ENCODE peak calls at places on chromosomes 6 and 20, in eight cellular contexts. K is fibroblast of lung, C is cardiac fibroblast, T is body of pancreas, Q is lung, A is colonic mucosa, D is keratinocyte, H is H7. E is an unnamed sample.
A peak's percentile ranks its signal among the peaks of the same experiment; 100 is the strongest.

GRCh38 chr20:64232794-64233193 is 22.8 kb upstream of the PCMTD2 start:
- DNase-seq in T (peak; percentile 34), C (no peak), D (no peak), K (no peak), A (no peak), H (no peak), Q (no peak), E (no peak)

GRCh38 chr20:32329817-32330554 is 28.1 kb upstream of the ASXL1 start:
- DNase-seq in D (no peak), T (peak; percentile 38), H (no peak), Q (no peak), C (no peak), A (no peak), K (no peak), E (no peak)

GRCh38 chr20:38032585-38033329 is 499 bp downstream of the TTI1 start:
- DNase-seq in H (no peak), A (peak; percentile 23), C (peak; percentile 18), T (peak; percentile 23), D (no peak), Q (no peak), K (no peak), E (no peak)

GRCh38 chr6:158031191-158031444 is 49.5 kb downstream of the SYNJ2 start:
- DNase-seq in K (no peak), A (no peak), H (peak; percentile 43), C (no peak), Q (no peak), T (no peak), D (no peak), E (no peak)

GRCh38 chr6:44201200-44201599 is 15.5 kb upstream of the MYMX start:
- DNase-seq in H (no peak), Q (no peak), D (no peak), K (no peak), A (peak; percentile 82), T (peak; percentile 70), C (no peak), E (no peak)

GRCh38 chr6:158648682-158649131 is 1.1 kb upstream of the SYTL3 start:
- DNase-seq in Q (no peak), A (no peak), D (peak; percentile 46), K (peak; percentile 93), H (no peak), T (no peak), C (peak; percentile 96), E (no peak)

GRCh38 chr6:30167101-30167500 is 3.8 kb downstream of the TRIM15 start:
- DNase-seq in K (no peak), T (no peak), A (no peak), D (no peak), C (no peak), Q (no peak), H (no peak), E (no peak)

GRCh38 chr6:128521302-128521632 is 868 bp upstream of the PTPRK start:
- DNase-seq in T (no peak), A (no peak), H (no peak), Q (no peak), C (peak; percentile 76), D (no peak), K (peak; percentile 69), E (no peak)

GRCh38 chr6:169254456-169255316 is 1.0 kb upstream of the THBS2 start:
- DNase-seq in H (peak; percentile 64), T (no peak), A (no peak), K (no peak), Q (no peak), C (no peak), D (no peak), E (no peak)

GRCh38 chr6:140932909-140933308 is 1199.8 kb upstream of the GJE1 start:
- DNase-seq in Q (no peak), A (no peak), D (no peak), H (no peak), T (no peak), C (no peak), K (no peak), E (no peak)

GRCh38 chr6:134537146-134537555 is 219.2 kb upstream of the SGK1 start:
- DNase-seq in A (no peak), H (no peak), Q (no peak), T (no peak), C (peak; percentile 94), K (peak; percentile 73), D (peak; percentile 97), E (peak; percentile 73)

GRCh38 chr6:132978685-132979084 is 164.3 kb downstream of the RPS12 start:
- DNase-seq in K (no peak), A (no peak), T (no peak), H (no peak), C (no peak), Q (no peak), D (no peak), E (no peak)

GRCh38 chr6:134835998-134836397 is 113.9 kb downstream of the ALDH8A1 start:
- DNase-seq in C (peak; percentile 7), T (no peak), Q (no peak), D (no peak), H (no peak), K (no peak), A (no peak), E (no peak)

GRCh38 chr6:31548423-31548873 is 1.0 kb downstream of the NFKBIL1 start:
- DNase-seq in H (no peak), C (no peak), K (no peak), T (no peak), Q (no peak), D (no peak), A (no peak), E (no peak)

DNA sequence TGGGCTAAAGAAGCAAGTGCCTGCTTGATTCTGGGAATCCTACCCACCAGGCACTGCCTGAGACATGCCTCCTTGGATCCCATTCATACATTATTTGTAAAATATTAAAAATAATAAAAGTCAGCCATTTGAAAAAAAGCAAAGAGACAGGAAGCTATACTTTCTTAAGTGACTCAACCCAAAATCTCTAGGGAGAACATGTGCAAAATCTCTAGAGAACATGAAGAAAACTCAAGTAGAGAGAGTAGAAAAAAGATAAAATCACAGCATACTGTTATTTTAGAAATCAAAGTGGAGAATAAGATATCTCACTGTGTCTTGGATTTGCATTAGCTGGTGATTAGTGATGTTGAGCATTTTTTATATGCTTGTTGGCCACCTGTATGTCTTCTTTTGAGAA is 197.2 kb upstream of the GGTLC1 start:
- DNase-seq in A (no peak), D (no peak), Q (no peak), H (no peak), K (no peak), C (peak; percentile 47), T (no peak), E (no peak)
- H3K4me3 ChIP-seq in A (no peak overlapping the region), D (no peak overlapping the region), Q (no peak overlapping the region), H (no peak overlapping the region), K (no peak overlapping the region), C (no peak overlapping the region), T (no peak overlapping the region), E (no peak overlapping the region)

GRCh38 chr20:840503-840857 is 7.0 kb downstream of the FAM110A start:
- DNase-seq in T (no peak), A (no peak), D (no peak), Q (no peak), K (no peak), C (no peak), H (peak; percentile 50), E (no peak)
- H3K4me3 ChIP-seq in T (no peak overlapping the region), A (no peak overlapping the region), D (no peak overlapping the region), Q (no peak overlapping the region), K (no peak overlapping the region), C (no peak overlapping the region), H (no peak overlapping the region), E (no peak overlapping the region)

GRCh38 chr6:82573200-82573972 is 209.8 kb downstream of the TPBG start:
- DNase-seq in K (no peak), T (no peak), C (no peak), A (no peak), H (no peak), Q (no peak), D (no peak), E (no peak)
- H3K4me3 ChIP-seq in K (no peak overlapping the region), T (no peak overlapping the region), C (no peak overlapping the region), A (no peak overlapping the region), H (no peak overlapping the region), Q (no peak overlapping the region), D (no peak overlapping the region), E (no peak overlapping the region)

DNA sequence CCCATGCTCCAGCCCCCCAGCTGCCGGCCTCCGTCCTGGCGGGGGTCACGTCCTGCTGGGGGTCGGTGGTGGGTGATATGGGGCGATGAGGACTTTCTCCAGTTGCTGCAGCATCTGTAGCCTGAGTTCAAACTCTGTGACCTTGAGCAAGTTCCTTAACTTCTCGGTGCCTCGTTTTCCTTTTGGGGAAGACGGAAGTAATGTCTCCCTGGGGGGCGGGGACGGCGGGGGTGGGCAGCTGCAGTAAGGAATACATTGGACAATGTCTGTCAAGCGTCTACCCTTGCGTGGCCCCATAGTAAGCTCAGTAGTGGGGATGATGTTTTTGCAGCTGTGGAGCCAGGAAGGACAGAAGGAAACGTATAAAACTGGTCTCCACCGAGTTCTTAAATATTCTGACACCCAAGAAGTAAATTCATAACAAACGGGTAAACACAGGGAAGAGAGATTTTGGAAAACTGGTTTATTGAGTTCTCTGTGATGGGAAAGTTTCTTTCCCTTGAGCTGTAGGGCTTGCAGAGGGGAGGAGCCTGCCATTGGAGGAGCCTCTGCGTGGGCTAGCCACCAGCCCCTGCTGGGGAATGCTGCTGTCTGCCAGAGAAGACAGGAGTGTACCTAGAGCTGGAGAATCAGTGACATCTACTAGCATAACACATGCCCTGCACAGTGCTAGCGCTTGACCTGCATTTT is 1.0 kb upstream of the ACSS1 start:
- DNase-seq in T (no peak), Q (no peak), C (no peak), K (no peak), D (no peak), A (peak; percentile 52), H (peak; percentile 67), E (no peak)
- H3K4me3 ChIP-seq in T (peak overlapping the region; percentile 46), Q (peak overlapping the region; percentile 63), C (peak overlapping the region; percentile 61), K (peak overlapping the region; percentile 53), D (peak overlapping the region; percentile 68), A (peak overlapping the region; percentile 63), H (peak overlapping the region; percentile 43), E (peak overlapping the region; percentile 71)

GRCh38 chr6:146914563-146915483 is 289.4 kb upstream of the STXBP5 start:
- DNase-seq in Q (no peak), C (peak; percentile 98), D (peak; percentile 73), H (no peak), T (peak; percentile 18), K (peak; percentile 99), A (no peak), E (peak; percentile 95)
- H3K4me3 ChIP-seq in Q (no peak overlapping the region), C (peak overlapping the region; percentile 58), D (peak overlapping the region; percentile 70), H (no peak overlapping the region), T (no peak overlapping the region), K (peak overlapping the region; percentile 46), A (no peak overlapping the region), E (peak overlapping the region; percentile 23)

GRCh38 chr6:13526718-13527668 is 39.6 kb upstream of the GFOD1 start:
- DNase-seq in K (no peak), T (peak; percentile 20), A (peak; percentile 48), D (peak; percentile 28), C (peak; percentile 40), H (no peak), Q (no peak), E (no peak)
- H3K4me3 ChIP-seq in K (no peak overlapping the region), T (no peak overlapping the region), A (no peak overlapping the region), D (no peak overlapping the region), C (no peak overlapping the region), H (no peak overlapping the region), Q (no peak overlapping the region), E (no peak overlapping the region)

DNA sequence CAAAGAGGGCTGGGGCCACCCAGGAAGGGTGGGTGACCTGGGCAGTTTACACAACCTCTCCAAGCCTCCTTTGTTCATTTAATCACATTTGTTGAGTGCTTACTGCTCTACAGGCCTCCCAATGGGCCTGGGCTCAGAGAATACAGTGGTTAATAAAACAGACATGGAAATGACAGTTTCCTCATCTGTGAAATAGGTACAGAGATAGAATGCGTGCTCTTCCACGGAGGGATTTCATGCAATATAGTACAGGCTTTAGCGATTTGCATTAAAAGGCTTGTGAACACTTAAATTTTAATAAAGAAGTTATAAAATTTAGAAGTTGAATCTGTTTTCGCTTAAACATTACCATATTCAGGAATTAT is 802 bp upstream of the FERMT1 start:
- DNase-seq in H (no peak), A (no peak), Q (no peak), K (peak; percentile 12), C (no peak), D (no peak), T (no peak), E (no peak)
- H3K4me3 ChIP-seq in H (peak overlapping the region; percentile 51), A (peak overlapping the region; percentile 63), Q (no peak overlapping the region), K (peak overlapping the region; percentile 74), C (peak overlapping the region; percentile 60), D (peak overlapping the region; percentile 78), T (no peak overlapping the region), E (peak overlapping the region; percentile 63)

E was measured in AG09309.